ENCODE peak calls at places on chromosomes 6 and 20, in four cellular contexts. C is psoas muscle, A is tibial nerve, L is A549. N is an unnamed sample.

GRCh38 chr20:20786428-20786827 is 74.0 kb upstream of the RALGAPA2 start:
- DNase-seq in C (no peak), A (peak; percentile 24), L (no peak), N (no peak)

GRCh38 chr20:53205046-53205445 is 232.9 kb downstream of the TSHZ2 start:
- DNase-seq in C (no peak), A (no peak), L (no peak), N (no peak)

GRCh38 chr6:13827038-13827437 is 12.7 kb upstream of the MCUR1 start:
- DNase-seq in C (no peak), A (no peak), L (no peak), N (no peak)

GRCh38 chr6:169451065-169451840 is 197.6 kb upstream of the THBS2 start:
- DNase-seq in C (no peak), A (no peak), L (no peak), N (no peak)

GRCh38 chr6:150878347-150879213 is 13.1 kb downstream of the MTHFD1L start:
- DNase-seq in C (no peak), A (no peak), L (no peak), N (no peak)

GRCh38 chr6:36962874-36963273 is 8.3 kb downstream of the PI16 start:
- DNase-seq in C (peak; percentile 83), A (peak; percentile 77), L (no peak), N (peak; percentile 30)

GRCh38 chr6:4573958-4574481 is 202.2 kb upstream of the CDYL start:
- DNase-seq in C (no peak), A (no peak), L (no peak), N (peak; percentile 10)

GRCh38 chr6:131629656-131630055 is 1.6 kb upstream of the MED23 start:
- DNase-seq in C (no peak), A (no peak), L (no peak), N (peak; percentile 11)

GRCh38 chr6:36739947-36740817 is 42.6 kb downstream of the RAB44 start:
- DNase-seq in C (no peak), A (no peak), L (no peak), N (peak; percentile 16)

GRCh38 chr6:129766959-129767728 is 57.2 kb upstream of the ARHGAP18 start:
- DNase-seq in C (peak; percentile 54), A (no peak), L (no peak), N (peak; percentile 84)

GRCh38 chr6:116280161-116280959 is 630 bp upstream of the TSPYL1 start:
- DNase-seq in C (no peak), A (no peak), L (no peak), N (no peak)

GRCh38 chr6:141261016-141261671 is 871.6 kb upstream of the GJE1 start:
- DNase-seq in C (no peak), A (no peak), L (no peak), N (no peak)

GRCh38 chr6:157155838-157156237 is 167.5 kb downstream of the TMEM242 start:
- DNase-seq in C (no peak), A (no peak), L (no peak), N (no peak)

GRCh38 chr6:42783876-42784738 is 2.3 kb downstream of the BICRAL start:
- DNase-seq in C (no peak), A (no peak), L (no peak), N (no peak)

GRCh38 chr6:141809901-141810300 is 322.8 kb upstream of the GJE1 start:
- DNase-seq in C (no peak), A (no peak), L (no peak), N (peak; percentile 4)

GRCh38 chr6:112690497-112691202 is 343.5 kb downstream of the RFPL4B start:
- DNase-seq in C (no peak), A (no peak), L (no peak), N (peak; percentile 63)

GRCh38 chr20:3865152-3865886 is 18.7 kb downstream of the MAVS start:
- DNase-seq in C (no peak), A (no peak), L (no peak), N (no peak)

GRCh38 chr6:100924574-100924973 is 43.4 kb upstream of the ASCC3 start:
- DNase-seq in C (no peak), A (no peak), L (no peak), N (no peak)

GRCh38 chr6:63066053-63066704 is 145.1 kb upstream of the FKBP1C start:
- DNase-seq in C (no peak), A (no peak), L (no peak), N (no peak)

GRCh38 chr20:2748551-2749342 is 51.7 kb downstream of the CPXM1 start:
- DNase-seq in C (no peak), A (no peak), L (no peak), N (no peak)

GRCh38 chr20:9388160-9388825 is 126.1 kb upstream of the LAMP5 start:
- DNase-seq in C (no peak), A (no peak), L (no peak), N (no peak)

DNA sequence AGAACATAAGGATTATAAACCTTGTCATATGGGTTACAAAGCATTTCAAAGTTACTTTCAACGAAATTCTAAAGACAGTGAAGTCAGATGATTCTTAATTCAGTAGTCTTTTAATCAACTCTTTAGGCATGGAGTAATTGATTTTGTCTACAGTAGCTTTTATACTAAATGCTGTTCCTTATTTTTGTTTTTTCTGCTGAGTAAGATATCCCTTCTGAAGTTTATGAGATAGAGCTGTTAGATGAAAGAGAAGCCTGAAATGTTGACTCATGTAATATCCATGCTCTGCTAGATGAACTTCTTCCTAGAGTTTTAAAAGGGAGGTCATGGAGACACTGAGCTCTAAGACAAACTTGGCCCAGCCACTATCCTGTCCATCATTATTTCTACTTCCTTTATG is 550.2 kb downstream of the UTRN start:
- DNase-seq in C (no peak), A (no peak), L (no peak), N (no peak)
- TF ChIP-seq CTCF in C (no peak), A (no peak), L (no peak), N (no peak)

GRCh38 chr20:17882065-17882833 is 86.3 kb downstream of the SNX5 start:
- DNase-seq in C (no peak), A (no peak), L (no peak), N (no peak)

GRCh38 chr20:17884318-17885003 is 84.1 kb downstream of the SNX5 start:
- DNase-seq in C (no peak), A (no peak), L (no peak), N (no peak)

GRCh38 chr20:17882834-17883591 is 85.6 kb downstream of the SNX5 start:
- DNase-seq in C (no peak), A (no peak), L (no peak), N (no peak)

GRCh38 chr20:17885076-17885475 is 83.5 kb downstream of the SNX5 start:
- DNase-seq in C (no peak), A (no peak), L (no peak), N (no peak)

DNA sequence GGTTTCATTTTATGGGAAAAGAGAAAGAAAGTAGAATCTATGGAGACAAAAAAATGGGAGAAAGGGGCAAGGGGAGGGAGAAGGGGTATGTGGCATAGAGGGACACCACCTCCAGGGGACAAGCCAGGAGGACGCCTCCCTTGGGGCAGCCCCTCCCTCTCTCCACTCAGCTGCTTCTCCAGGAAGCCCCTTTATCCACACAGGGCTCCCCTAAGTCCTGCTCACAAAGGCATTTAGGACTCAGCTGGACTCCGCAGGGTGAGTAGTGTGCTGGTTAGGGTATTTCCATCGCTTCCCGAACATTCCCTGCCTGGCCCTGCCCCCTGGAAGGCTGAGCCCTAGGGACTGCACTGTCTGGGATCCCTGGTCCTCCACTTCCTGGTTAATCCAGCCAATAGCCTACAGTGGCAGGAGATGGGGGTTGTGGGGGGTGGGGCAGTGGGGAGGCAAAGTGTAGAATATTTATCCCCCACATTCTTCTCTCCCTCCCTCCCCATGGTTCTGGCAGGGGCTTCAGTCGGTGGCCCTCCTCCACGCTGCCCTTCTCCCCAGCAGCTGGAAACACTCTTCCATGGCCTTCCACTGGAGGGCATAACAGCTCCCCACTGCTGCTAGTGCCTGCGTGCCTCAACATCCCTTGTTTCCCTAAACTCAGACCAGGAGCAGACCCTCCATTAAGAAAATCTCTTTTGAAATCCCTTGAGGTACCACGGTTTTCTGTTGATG is 84.8 kb downstream of the SNX5 start:
- DNase-seq in C (no peak), A (no peak), L (no peak), N (no peak)
- TF ChIP-seq CTCF in C (no peak), A (no peak), L (no peak), N (no peak)

GRCh38 chr6:78810146-78810545 is 57.2 kb upstream of the IRAK1BP1 start:
- DNase-seq in C (no peak), A (no peak), L (peak; percentile 8), N (peak; percentile 46)
- TF ChIP-seq CTCF in C (no peak), A (no peak), L (peak; percentile 32), N (peak; percentile 74)

DNA sequence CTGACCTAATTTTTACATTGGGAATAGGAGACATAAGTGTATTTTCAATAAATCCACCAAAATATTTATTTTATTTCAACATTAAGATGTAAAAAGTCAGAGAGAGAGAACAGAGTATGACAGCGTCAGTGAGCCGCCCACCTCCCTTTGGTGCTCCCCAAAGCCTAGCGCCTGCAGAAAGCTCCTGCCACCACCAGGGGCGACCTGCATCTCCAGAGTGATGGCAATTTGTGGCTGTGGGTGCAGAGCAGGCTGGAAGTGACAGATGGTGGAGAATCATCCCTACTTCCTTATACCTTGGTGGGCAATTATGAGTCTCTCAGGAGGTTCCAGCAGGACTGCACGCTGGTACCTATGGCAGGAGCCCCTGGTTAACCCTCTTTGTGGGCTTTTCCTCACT is 87.3 kb downstream of the PTPRT start:
- DNase-seq in C (no peak), A (no peak), L (no peak), N (no peak)
- TF ChIP-seq CTCF in C (no peak), A (no peak), L (no peak), N (no peak)

GRCh38 chr6:26105842-26106241 is 18.6 kb downstream of the HFE start:
- DNase-seq in C (no peak), A (no peak), L (no peak), N (no peak)

GRCh38 chr6:26104457-26105108 is 17.4 kb downstream of the HFE start:
- DNase-seq in C (no peak), A (no peak), L (no peak), N (no peak)

GRCh38 chr6:26105109-26105730 is 18.0 kb downstream of the HFE start:
- DNase-seq in C (no peak), A (no peak), L (no peak), N (no peak)

GRCh38 chr6:26103141-26103769 is 16.0 kb downstream of the HFE start:
- DNase-seq in C (no peak), A (no peak), L (peak; percentile 16), N (peak; percentile 68)

DNA sequence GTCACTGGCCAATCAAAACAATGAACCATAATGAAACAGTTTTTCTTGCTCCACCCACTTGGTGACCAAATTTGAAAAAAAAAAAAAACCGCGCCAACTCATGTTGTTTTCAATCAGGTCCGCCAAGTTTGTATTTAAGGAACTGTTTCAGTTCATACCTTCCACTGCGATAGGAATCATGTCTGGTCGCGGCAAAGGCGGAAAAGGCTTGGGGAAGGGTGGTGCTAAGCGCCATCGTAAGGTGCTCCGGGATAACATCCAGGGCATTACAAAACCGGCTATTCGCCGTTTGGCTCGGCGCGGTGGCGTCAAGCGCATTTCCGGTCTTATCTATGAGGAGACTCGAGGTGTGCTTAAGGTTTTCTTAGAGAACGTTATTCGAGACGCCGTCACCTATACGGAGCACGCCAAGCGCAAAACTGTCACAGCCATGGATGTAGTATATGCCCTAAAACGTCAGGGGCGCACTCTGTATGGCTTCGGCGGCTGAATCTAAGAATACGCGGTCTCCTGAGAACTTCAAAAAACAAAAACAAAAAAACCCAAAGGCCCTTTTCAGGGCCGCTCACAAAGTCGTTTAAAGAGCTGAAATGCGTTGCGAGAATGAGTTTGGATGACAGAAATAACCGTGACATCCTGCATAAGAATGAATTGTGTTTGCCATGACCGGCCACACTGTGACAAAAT is 16.7 kb downstream of the HFE start:
- DNase-seq in C (peak; percentile 92), A (peak; percentile 93), L (peak; percentile 57), N (peak; percentile 91)
- TF ChIP-seq CTCF in C (peak; percentile 37), A (peak; percentile 62), L (peak; percentile 18), N (peak; percentile 28)

GRCh38 chr6:48087448-48087847 is 23.5 kb downstream of the PTCHD4 start:
- DNase-seq in C (no peak), A (no peak), L (no peak), N (no peak)
- TF ChIP-seq CTCF in C (peak; percentile 22), A (no peak), L (peak; percentile 52), N (no peak)

GRCh38 chr20:45791668-45792512 is at the start of the genes DNTTIP1 and WFDC3:
- DNase-seq in C (peak; percentile 97), A (peak; percentile 82), L (peak; percentile 76), N (peak; percentile 97)
- TF ChIP-seq CTCF in C (no peak), A (peak; percentile 49), L (no peak), N (no peak)